ENCODE peak calls at places on chromosomes 4 and X, in six cellular contexts. H, F, W, Z, D and Q are unnamed samples.

GRCh38 chr4:130563185-130563890 is 1467.4 kb downstream of the C4orf33 start:
- DNase-seq in D (peak), F (peak), Z (peak), H (no peak), W (no peak), Q (peak)

GRCh38 chr4:184408021-184408710 is 66.2 kb downstream of the IRF2 start:
- DNase-seq in W (no peak), Z (no peak), F (no peak), D (no peak), H (no peak), Q (no peak)

GRCh38 chr4:110550260-110550659 is 72.6 kb downstream of the PITX2 start:
- DNase-seq in D (no peak), W (no peak), H (no peak), Z (no peak), F (no peak), Q (no peak)

GRCh38 chr4:11223261-11223660 is 205.4 kb downstream of the HS3ST1 start:
- DNase-seq in W (no peak), H (no peak), Z (no peak), D (no peak), F (no peak), Q (no peak)

GRCh38 chr4:109879081-109879480 is 31.2 kb downstream of the LRIT3 start:
- DNase-seq in D (peak), W (no peak), H (no peak), Z (no peak), F (no peak), Q (no peak)

GRCh38 chr4:169756971-169757574 is 671 bp downstream of the HPF1 start:
- DNase-seq in F (no peak), W (no peak), D (no peak), H (no peak), Z (no peak), Q (no peak)

GRCh38 chrX:71372388-71372787 is 6.2 kb downstream of the TAF1 start:
- DNase-seq in W (no peak), F (no peak), D (no peak), Z (no peak), H (no peak), Q (no peak)

GRCh38 chr4:173735055-173735454 is 205.0 kb upstream of the HAND2 start:
- DNase-seq in D (no peak), F (no peak), Z (no peak), W (no peak), H (no peak), Q (no peak)

GRCh38 chr4:123443401-123444297 is 47.1 kb downstream of the SPRY1 start:
- DNase-seq in F (no peak), Z (no peak), W (peak), H (no peak), D (no peak), Q (no peak)

GRCh38 chrX:152259150-152259549 is 120.8 kb upstream of the MAGEA10 start:
- DNase-seq in H (no peak), D (no peak), Z (peak), W (no peak), F (no peak), Q (no peak)

GRCh38 chrX:112704226-112704625 is 24.5 kb upstream of the LHFPL1 start:
- DNase-seq in H (no peak), F (no peak), D (no peak), W (no peak), Z (no peak), Q (no peak)

GRCh38 chrX:23434356-23434884 is 99.8 kb downstream of the PTCHD1 start:
- DNase-seq in H (no peak), Z (peak), D (peak), F (peak), W (peak), Q (peak)

GRCh38 chrX:14496674-14497073 is 32.7 kb upstream of the GLRA2 start:
- DNase-seq in F (no peak), D (no peak), W (no peak), Z (no peak), H (no peak), Q (no peak)

GRCh38 chrX:36867143-36867542 is 141.0 kb upstream of the FAM47C start:
- DNase-seq in D (no peak), H (no peak), W (no peak), F (no peak), Z (no peak), Q (no peak)

GRCh38 chr4:15809058-15809457 is 30.9 kb downstream of the CD38 start:
- DNase-seq in H (no peak), F (no peak), D (no peak), Z (no peak), W (no peak), Q (no peak)

GRCh38 chr4:109411964-109412363 is 21.7 kb upstream of the SEC24B start:
- DNase-seq in W (no peak), D (peak), Z (peak), H (no peak), F (peak), Q (no peak)

GRCh38 chrX:14039344-14039743 is 9.7 kb upstream of the GEMIN8 start:
- DNase-seq in D (peak), F (peak), W (peak), Z (peak), H (no peak), Q (peak)

GRCh38 chr4:15665738-15666365 is 10.7 kb upstream of the FBXL5 start:
- DNase-seq in H (no peak), Z (no peak), D (no peak), W (peak), F (no peak), Q (no peak)

GRCh38 chrX:70878925-70879324 is 29.6 kb downstream of the TEX11 start:
- DNase-seq in H (no peak), Z (no peak), F (no peak), W (no peak), D (no peak), Q (no peak)

GRCh38 chr4:155854597-155855226 is 11.4 kb downstream of the ASIC5 start:
- DNase-seq in W (no peak), H (no peak), F (no peak), D (no peak), Z (no peak), Q (no peak)

GRCh38 chr4:77349796-77350195 is 192.8 kb downstream of the CCNG2 start:
- DNase-seq in F (no peak), Z (no peak), H (no peak), W (no peak), D (no peak), Q (no peak)

GRCh38 chr4:134906404-134907023 is 704.9 kb upstream of the PABPC4L start:
- DNase-seq in Z (no peak), H (no peak), D (no peak), W (no peak), F (no peak), Q (no peak)

GRCh38 chr4:7418131-7418943 is 16.4 kb downstream of the PSAPL1 start:
- DNase-seq in F (peak), Z (no peak), W (peak), H (no peak), D (no peak), Q (peak)

GRCh38 chrX:48896611-48897011 is 957 bp downstream of the TIMM17B start:
- DNase-seq in W (no peak), D (no peak), H (no peak), Z (no peak), F (no peak), Q (peak)

GRCh38 chr4:146182450-146182849 is 6.9 kb downstream of the LSM6 start:
- DNase-seq in H (no peak), D (no peak), F (no peak), Z (no peak), W (no peak), Q (no peak)

GRCh38 chr4:69910016-69910782 is 20.7 kb upstream of the CSN1S1 start:
- DNase-seq in F (no peak), Z (no peak), H (no peak), D (no peak), W (no peak), Q (no peak)

GRCh38 chr4:94575652-94576051 is 123.9 kb downstream of the PDLIM5 start:
- DNase-seq in D (no peak), Z (no peak), W (no peak), F (no peak), H (no peak), Q (no peak)

GRCh38 chr4:21858971-21859370 is 89.6 kb downstream of the KCNIP4 start:
- DNase-seq in Z (no peak), F (no peak), H (no peak), W (no peak), D (no peak), Q (no peak)

GRCh38 chrX:78455901-78456300 is 128.5 kb upstream of the CYSLTR1 start:
- DNase-seq in D (no peak), W (no peak), Z (no peak), F (no peak), H (no peak), Q (no peak)

GRCh38 chr4:98518555-98519267 is 139.7 kb downstream of the TSPAN5 start:
- DNase-seq in D (no peak), H (no peak), W (no peak), F (no peak), Z (no peak), Q (no peak)

DNA sequence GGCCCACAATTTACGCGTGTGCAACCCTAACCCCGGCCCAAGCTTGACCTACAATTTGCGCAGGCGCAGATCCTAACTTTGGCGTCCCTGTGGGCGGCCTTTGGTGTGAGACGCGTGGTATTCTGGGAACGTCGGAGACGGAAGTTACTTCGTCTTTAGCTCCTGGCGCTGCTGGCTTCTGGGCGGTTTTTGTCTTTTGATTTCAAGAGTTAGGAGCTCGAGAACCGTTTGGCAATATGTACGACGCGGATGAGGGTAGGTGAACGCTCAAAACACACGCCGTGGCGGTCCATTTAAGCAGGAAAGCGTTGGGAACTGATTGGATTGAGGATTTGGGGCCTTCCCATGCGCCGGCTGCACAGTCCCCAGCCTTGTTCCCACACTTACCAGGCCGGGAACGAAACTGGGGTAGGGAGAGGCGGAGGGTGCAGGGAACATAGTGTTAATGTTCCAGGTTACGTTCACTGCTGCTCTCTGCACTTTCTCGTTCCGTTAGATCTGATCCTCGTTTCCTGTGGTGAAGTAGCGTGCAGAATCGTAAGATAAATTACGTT is at the start of gene POLR2B:
- DNase-seq in Z (peak), W (peak), H (peak), F (peak), D (peak), Q (peak)
- TF ChIP-seq POLR2A in Z (no peak), W (peak), H (peak), F (no peak), D (peak), Q (peak)

GRCh38 chr4:2163311-2163821 is 78.6 kb downstream of the HAUS3 start:
- DNase-seq in D (no peak), W (peak), F (no peak), Z (no peak), H (no peak), Q (no peak)

GRCh38 chr4:2165391-2165790 is 76.5 kb downstream of the HAUS3 start:
- DNase-seq in H (no peak), W (no peak), Z (no peak), F (no peak), D (no peak), Q (no peak)

GRCh38 chr4:2154215-2154614 is 87.7 kb downstream of the HAUS3 start:
- DNase-seq in Z (no peak), F (no peak), H (no peak), W (no peak), D (no peak), Q (no peak)

GRCh38 chr4:2155246-2155645 is 86.7 kb downstream of the HAUS3 start:
- DNase-seq in F (no peak), Z (no peak), D (no peak), H (no peak), W (no peak), Q (no peak)

DNA sequence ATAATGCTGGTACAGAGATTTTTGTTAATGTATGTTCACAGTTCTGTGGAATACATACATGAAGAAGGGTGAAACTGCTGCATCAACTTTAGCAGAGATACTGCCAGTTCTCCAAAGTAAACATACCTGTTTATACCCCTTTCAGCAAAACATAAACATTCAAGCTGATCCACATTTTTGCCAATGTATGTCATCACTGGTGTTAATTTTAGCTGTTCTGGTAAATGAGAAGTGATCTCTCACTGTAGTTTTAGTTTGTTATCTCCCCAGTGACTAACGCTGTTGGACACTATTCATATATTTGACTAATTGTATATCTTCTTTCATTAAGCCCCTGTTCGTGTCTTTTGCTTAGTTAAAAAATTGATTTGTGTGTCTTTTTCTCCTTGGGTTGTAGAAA is 82.0 kb downstream of the HAUS3 start:
- DNase-seq in W (no peak), F (no peak), Z (no peak), H (no peak), D (no peak), Q (no peak)
- H3K27ac ChIP-seq in W (no peak), F (no peak), Z (no peak), H (no peak), D (no peak), Q (no peak)

GRCh38 chr4:143017210-143017609 is 167.5 kb upstream of the USP38 start:
- DNase-seq in W (no peak), Z (no peak), D (no peak), H (no peak), F (no peak), Q (no peak)
- TF ChIP-seq POLR2A in W (no peak), Z (no peak), D (no peak), H (no peak), F (no peak), Q (no peak)

GRCh38 chrX:153408221-153408721 is 3.0 kb upstream of the ZFP92 start:
- DNase-seq in F (no peak), D (no peak), H (no peak), Z (no peak), W (no peak), Q (no peak)
- H3K27ac ChIP-seq in F (no peak), D (no peak), H (no peak), Z (no peak), W (no peak), Q (no peak)